ENCODE peak calls at places on chromosomes 13 and 19, in four cellular contexts. One of them, this sample, is unnamed.

GRCh38 chr13:102870677-102871415 is 25.0 kb downstream of the ERCC5 start:
- DNase-seq in thyroid gland: peak; percentile 59
- DNase-seq in AG04449: no peak
- DNase-seq in MM.1S: peak; percentile 57
- DNase-seq in this sample: no peak

GRCh38 chr13:113552786-113553540 is 31.6 kb upstream of the TFDP1 start:
- DNase-seq in thyroid gland: no peak
- DNase-seq in AG04449: no peak
- DNase-seq in MM.1S: no peak
- DNase-seq in this sample: no peak

GRCh38 chr13:106096661-106097092 is 438.8 kb downstream of the EFNB2 start:
- DNase-seq in thyroid gland: no peak
- DNase-seq in AG04449: no peak
- DNase-seq in MM.1S: no peak
- DNase-seq in this sample: no peak

GRCh38 chr13:35720690-35721554 is 244.4 kb upstream of the MAB21L1 start:
- DNase-seq in thyroid gland: peak; percentile 44
- DNase-seq in AG04449: no peak
- DNase-seq in MM.1S: no peak
- DNase-seq in this sample: no peak

GRCh38 chr19:49512970-49513745 is 697 bp downstream of the FCGRT start:
- DNase-seq in thyroid gland: peak; percentile 42
- DNase-seq in AG04449: no peak
- DNase-seq in MM.1S: no peak
- DNase-seq in this sample: no peak

GRCh38 chr19:38701455-38702063 is 42.7 kb downstream of the CAPN12 start:
- DNase-seq in thyroid gland: peak; percentile 72
- DNase-seq in AG04449: no peak
- DNase-seq in MM.1S: no peak
- DNase-seq in this sample: no peak

GRCh38 chr13:101916108-101916757 is 463.8 kb downstream of the ITGBL1 start:
- DNase-seq in thyroid gland: no peak
- DNase-seq in AG04449: no peak
- DNase-seq in MM.1S: no peak
- DNase-seq in this sample: no peak

GRCh38 chr19:48928164-48929005 is 5.1 kb upstream of the DHDH start:
- DNase-seq in thyroid gland: no peak
- DNase-seq in AG04449: no peak
- DNase-seq in MM.1S: no peak
- DNase-seq in this sample: no peak

GRCh38 chr19:31118926-31119325 is 230.3 kb downstream of the TSHZ3 start:
- DNase-seq in thyroid gland: no peak
- DNase-seq in AG04449: no peak
- DNase-seq in MM.1S: no peak
- DNase-seq in this sample: no peak

GRCh38 chr13:30108913-30109237 is 198.5 kb downstream of the KATNAL1 start:
- DNase-seq in thyroid gland: peak; percentile 19
- DNase-seq in AG04449: no peak
- DNase-seq in MM.1S: no peak
- DNase-seq in this sample: no peak

GRCh38 chr13:29487466-29488454 is 107.7 kb downstream of the SLC7A1 start:
- DNase-seq in thyroid gland: no peak
- DNase-seq in AG04449: no peak
- DNase-seq in MM.1S: no peak
- DNase-seq in this sample: no peak

GRCh38 chr19:33325920-33326319 is 23.6 kb upstream of the CEBPA start:
- DNase-seq in thyroid gland: peak; percentile 9
- DNase-seq in AG04449: no peak
- DNase-seq in MM.1S: no peak
- DNase-seq in this sample: no peak

GRCh38 chr13:47886314-47886713 is 114.8 kb downstream of the SUCLA2 start:
- DNase-seq in thyroid gland: no peak
- DNase-seq in AG04449: no peak
- DNase-seq in MM.1S: no peak
- DNase-seq in this sample: no peak

GRCh38 chr13:71775946-71776345 is 91.1 kb downstream of the DACH1 start:
- DNase-seq in thyroid gland: no peak
- DNase-seq in AG04449: no peak
- DNase-seq in MM.1S: no peak
- DNase-seq in this sample: no peak

GRCh38 chr13:34419025-34419424 is 523.0 kb upstream of the NBEA start:
- DNase-seq in thyroid gland: no peak
- DNase-seq in AG04449: no peak
- DNase-seq in MM.1S: no peak
- DNase-seq in this sample: no peak

GRCh38 chr19:46466536-46467199 is 4.7 kb downstream of the PNMA8A start:
- DNase-seq in thyroid gland: no peak
- DNase-seq in AG04449: peak; percentile 37
- DNase-seq in MM.1S: peak; percentile 10
- DNase-seq in this sample: no peak

GRCh38 chr19:13588953-13589833 is 82.9 kb upstream of the CACNA1A start:
- DNase-seq in thyroid gland: peak; percentile 63
- DNase-seq in AG04449: no peak
- DNase-seq in MM.1S: peak; percentile 38
- DNase-seq in this sample: no peak

GRCh38 chr19:4068058-4068966 is 1.6 kb upstream of the ZBTB7A start:
- DNase-seq in thyroid gland: no peak
- DNase-seq in AG04449: no peak
- DNase-seq in MM.1S: no peak
- DNase-seq in this sample: no peak

GRCh38 chr19:37655689-37656491 is 625 bp upstream of the ZFP30 start:
- DNase-seq in thyroid gland: peak; percentile 91
- DNase-seq in AG04449: no peak
- DNase-seq in MM.1S: no peak
- DNase-seq in this sample: no peak

GRCh38 chr13:19156013-19156825 is 25.4 kb downstream of the TUBA3C start:
- DNase-seq in thyroid gland: no peak
- DNase-seq in AG04449: no peak
- DNase-seq in MM.1S: no peak
- DNase-seq in this sample: no peak

GRCh38 chr13:98910501-98910951 is 67.3 kb downstream of the DOCK9 start:
- DNase-seq in thyroid gland: no peak
- DNase-seq in AG04449: peak; percentile 7
- DNase-seq in MM.1S: no peak
- DNase-seq in this sample: no peak

GRCh38 chr19:19218911-19219310 is 7.2 kb downstream of the NCAN start:
- DNase-seq in thyroid gland: no peak
- DNase-seq in AG04449: no peak
- DNase-seq in MM.1S: no peak
- DNase-seq in this sample: no peak

GRCh38 chr13:37648604-37649003 is 50.0 kb upstream of the POSTN start:
- DNase-seq in thyroid gland: no peak
- DNase-seq in AG04449: peak; percentile 42
- DNase-seq in MM.1S: no peak
- DNase-seq in this sample: no peak

GRCh38 chr13:26480246-26480855 is 77.1 kb upstream of the WASF3 start:
- DNase-seq in thyroid gland: no peak
- DNase-seq in AG04449: no peak
- DNase-seq in MM.1S: no peak
- DNase-seq in this sample: no peak

GRCh38 chr13:84649853-84650252 is 767.6 kb upstream of the SLITRK1 start:
- DNase-seq in thyroid gland: no peak
- DNase-seq in AG04449: no peak
- DNase-seq in MM.1S: no peak
- DNase-seq in this sample: no peak

GRCh38 chr13:21674271-21675009 is 3.6 kb downstream of the FGF9 start:
- DNase-seq in thyroid gland: no peak
- DNase-seq in AG04449: no peak
- DNase-seq in MM.1S: peak; percentile 39
- DNase-seq in this sample: no peak

GRCh38 chr19:13718733-13719132 is 45.6 kb upstream of the MRI1 start:
- DNase-seq in thyroid gland: peak; percentile 48
- DNase-seq in AG04449: peak; percentile 53
- DNase-seq in MM.1S: no peak
- DNase-seq in this sample: no peak

GRCh38 chr13:40692946-40693345 is 26.5 kb upstream of the FOXO1 start:
- DNase-seq in thyroid gland: no peak
- DNase-seq in AG04449: no peak
- DNase-seq in MM.1S: no peak
- DNase-seq in this sample: no peak

GRCh38 chr19:47019431-47020041 is at the start of gene NPAS1:
- DNase-seq in thyroid gland: no peak
- DNase-seq in AG04449: no peak
- DNase-seq in MM.1S: no peak
- DNase-seq in this sample: no peak

GRCh38 chr19:41998246-41999020 is 4.4 kb upstream of the ATP1A3 start:
- DNase-seq in thyroid gland: peak; percentile 34
- DNase-seq in AG04449: no peak
- DNase-seq in MM.1S: peak; percentile 45
- DNase-seq in this sample: no peak

GRCh38 chr19:47093841-47094240 is 19.7 kb downstream of the ZC3H4 start:
- DNase-seq in thyroid gland: peak; percentile 71
- DNase-seq in AG04449: no peak
- DNase-seq in MM.1S: no peak
- DNase-seq in this sample: no peak

GRCh38 chr13:100673376-100673830 is 1.2 kb downstream of the TMTC4 start:
- DNase-seq in thyroid gland: no peak
- DNase-seq in AG04449: no peak
- DNase-seq in MM.1S: no peak
- DNase-seq in this sample: no peak

GRCh38 chr13:45331981-45332830 is 8.8 kb downstream of the TPT1 start:
- DNase-seq in thyroid gland: no peak
- DNase-seq in AG04449: peak; percentile 72
- DNase-seq in MM.1S: no peak
- DNase-seq in this sample: no peak

GRCh38 chr13:26074706-26075105 is 22.9 kb upstream of the SHISA2 start:
- DNase-seq in thyroid gland: peak; percentile 74
- DNase-seq in AG04449: no peak
- DNase-seq in MM.1S: no peak
- DNase-seq in this sample: no peak

GRCh38 chr13:55229906-55230569 is 1910.7 kb upstream of the PRR20A start:
- DNase-seq in thyroid gland: no peak
- DNase-seq in AG04449: no peak
- DNase-seq in MM.1S: no peak
- DNase-seq in this sample: no peak
- H3K4me3 ChIP-seq in thyroid gland: no peak overlapping the region
- H3K4me3 ChIP-seq in AG04449: no peak overlapping the region
- H3K4me3 ChIP-seq in MM.1S: no peak overlapping the region
- H3K4me3 ChIP-seq in this sample: no peak overlapping the region

GRCh38 chr13:31538067-31539042 is 201.0 kb upstream of the RXFP2 start:
- DNase-seq in thyroid gland: no peak
- DNase-seq in AG04449: no peak
- DNase-seq in MM.1S: no peak
- DNase-seq in this sample: no peak
- TF ChIP-seq CTCF in thyroid gland: no peak
- TF ChIP-seq CTCF in AG04449: peak; percentile 61
- TF ChIP-seq CTCF in MM.1S: no peak
- TF ChIP-seq CTCF in this sample: peak; percentile 59

DNA sequence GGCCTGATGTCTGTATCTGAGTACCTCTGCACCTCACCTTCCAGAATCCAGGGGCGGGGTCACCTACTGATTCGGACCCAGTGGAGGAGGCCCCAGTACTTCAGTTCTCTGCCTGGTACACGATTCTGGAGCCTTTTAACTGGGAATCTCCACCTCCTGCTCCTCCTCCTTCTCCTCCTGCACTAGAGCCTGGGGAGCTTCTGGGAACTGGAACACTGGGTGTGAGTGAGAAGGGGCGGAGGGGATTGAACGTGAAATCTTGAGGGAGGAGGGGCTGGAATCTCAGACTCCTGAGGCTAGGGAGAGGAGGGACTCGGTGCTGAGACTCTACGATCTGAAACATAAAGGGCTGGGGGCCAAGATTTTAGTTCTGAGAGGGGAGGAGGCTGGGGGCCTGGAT is at the start of gene KLK8:
- DNase-seq in thyroid gland: no peak
- DNase-seq in AG04449: no peak
- DNase-seq in MM.1S: no peak
- DNase-seq in this sample: no peak
- H3K4me3 ChIP-seq in thyroid gland: no peak within 1 kb of the TSS
- H3K4me3 ChIP-seq in AG04449: no peak within 1 kb of the TSS
- H3K4me3 ChIP-seq in MM.1S: no peak within 1 kb of the TSS
- H3K4me3 ChIP-seq in this sample: no peak within 1 kb of the TSS

DNA sequence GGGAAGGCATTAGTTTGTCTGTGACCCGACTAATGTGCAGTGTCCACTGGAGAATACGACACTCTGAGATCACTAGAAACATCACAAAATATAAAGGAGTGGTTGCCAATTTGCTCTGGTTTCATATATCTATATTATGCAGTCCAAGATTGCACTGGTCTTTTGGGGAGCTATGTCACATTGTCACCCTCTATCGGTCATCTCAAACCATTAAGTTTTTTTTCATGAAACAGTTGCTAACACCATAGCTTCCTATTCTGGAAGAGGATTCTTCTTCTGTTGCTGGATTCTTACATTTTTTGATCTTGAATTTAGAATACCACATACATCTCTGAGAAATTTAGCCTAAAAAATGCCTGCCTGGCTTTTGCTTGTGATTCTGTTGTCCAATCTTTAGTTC is 168.6 kb downstream of the LACC1 start:
- DNase-seq in thyroid gland: no peak
- DNase-seq in AG04449: no peak
- DNase-seq in MM.1S: peak; percentile 24
- DNase-seq in this sample: no peak
- TF ChIP-seq CTCF in thyroid gland: no peak
- TF ChIP-seq CTCF in AG04449: no peak
- TF ChIP-seq CTCF in MM.1S: peak; percentile 38
- TF ChIP-seq CTCF in this sample: peak; percentile 47

GRCh38 chr19:16316506-16316882 is 8.1 kb upstream of the KLF2 start:
- DNase-seq in thyroid gland: no peak
- DNase-seq in AG04449: no peak
- DNase-seq in MM.1S: no peak
- DNase-seq in this sample: no peak
- H3K4me3 ChIP-seq in thyroid gland: no peak overlapping the region
- H3K4me3 ChIP-seq in AG04449: no peak overlapping the region
- H3K4me3 ChIP-seq in MM.1S: no peak overlapping the region
- H3K4me3 ChIP-seq in this sample: no peak overlapping the region

GRCh38 chr19:45079063-45079910 is at the start of gene GEMIN7:
- DNase-seq in thyroid gland: peak; percentile 72
- DNase-seq in AG04449: no peak
- DNase-seq in MM.1S: peak; percentile 82
- DNase-seq in this sample: no peak
- TF ChIP-seq CTCF in thyroid gland: no peak
- TF ChIP-seq CTCF in AG04449: no peak
- TF ChIP-seq CTCF in MM.1S: peak; percentile 21
- TF ChIP-seq CTCF in this sample: peak; percentile 13

GRCh38 chr19:28737526-28737925 is 475.4 kb downstream of the UQCRFS1 start:
- DNase-seq in thyroid gland: peak; percentile 65
- DNase-seq in AG04449: no peak
- DNase-seq in MM.1S: no peak
- DNase-seq in this sample: no peak
- H3K4me3 ChIP-seq in thyroid gland: no peak overlapping the region
- H3K4me3 ChIP-seq in AG04449: no peak overlapping the region
- H3K4me3 ChIP-seq in MM.1S: no peak overlapping the region
- H3K4me3 ChIP-seq in this sample: no peak overlapping the region